ENCODE peak calls at places on chromosomes 2 and 18, in five cellular contexts. W is epithelial cell of prostate, Y is GM23338, A is amniotic epithelial cell, Z is G401. G is an unnamed sample.

GRCh38 chr2:109607766-109608165 is 6.0 kb downstream of the SEPTIN10 start:
- DNase-seq in W (no peak), Y (no peak), A (no peak), Z (no peak), G (no peak)

GRCh38 chr18:35993013-35993412 is 20.5 kb downstream of the RMP24 start:
- DNase-seq in W (no peak), Y (no peak), A (no peak), Z (no peak), G (no peak)

GRCh38 chr2:16546128-16546754 is 119.4 kb downstream of the CYRIA start:
- DNase-seq in W (no peak), Y (peak; percentile 90), A (no peak), Z (no peak), G (peak; percentile 46)

GRCh38 chr2:197215988-197216979 is 94.3 kb downstream of the ANKRD44 start:
- DNase-seq in W (no peak), Y (no peak), A (no peak), Z (no peak), G (peak; percentile 6)

GRCh38 chr2:123451517-123451916 is 573.6 kb upstream of the CNTNAP5 start:
- DNase-seq in W (no peak), Y (no peak), A (no peak), Z (no peak), G (no peak)

GRCh38 chr18:45248240-45248903 is 366.9 kb upstream of the SLC14A2 start:
- DNase-seq in W (no peak), Y (no peak), A (peak; percentile 80), Z (no peak), G (peak; percentile 87)

GRCh38 chr2:43745457-43745856 is 28.4 kb upstream of the DYNC2LI1 start:
- DNase-seq in W (no peak), Y (no peak), A (peak; percentile 60), Z (no peak), G (peak; percentile 45)

GRCh38 chr18:10370716-10371115 is 83.7 kb upstream of the APCDD1 start:
- DNase-seq in W (no peak), Y (no peak), A (no peak), Z (no peak), G (no peak)

GRCh38 chr2:48328972-48329723 is 200.8 kb upstream of the STON1 start:
- DNase-seq in W (no peak), Y (no peak), A (no peak), Z (no peak), G (no peak)

GRCh38 chr2:180191352-180192124 is 184.4 kb upstream of the CWC22 start:
- DNase-seq in W (no peak), Y (no peak), A (no peak), Z (peak; percentile 60), G (peak; percentile 34)

GRCh38 chr2:234745347-234745746 is 206.5 kb upstream of the SH3BP4 start:
- DNase-seq in W (no peak), Y (peak; percentile 46), A (no peak), Z (no peak), G (no peak)

GRCh38 chr2:96065381-96065930 is 30.7 kb upstream of the GPAT2 start:
- DNase-seq in W (no peak), Y (no peak), A (no peak), Z (no peak), G (no peak)

GRCh38 chr2:6401301-6401700 is 464.4 kb downstream of the CMPK2 start:
- DNase-seq in W (no peak), Y (no peak), A (no peak), Z (no peak), G (peak; percentile 3)

GRCh38 chr2:98518106-98518505 is 73.4 kb downstream of the INPP4A start:
- DNase-seq in W (no peak), Y (peak; percentile 37), A (peak; percentile 59), Z (no peak), G (peak; percentile 64)

GRCh38 chr2:141824790-141825189 is 306.0 kb downstream of the LRP1B start:
- DNase-seq in W (no peak), Y (peak; percentile 44), A (no peak), Z (no peak), G (no peak)

GRCh38 chr18:47560693-47561092 is 309.2 kb upstream of the SKOR2 start:
- DNase-seq in W (no peak), Y (peak; percentile 64), A (no peak), Z (peak; percentile 2), G (no peak)

GRCh38 chr2:45458909-45459563 is 152.0 kb downstream of the SRBD1 start:
- DNase-seq in W (peak; percentile 41), Y (peak; percentile 50), A (peak; percentile 52), Z (no peak), G (peak; percentile 48)

G was measured in fibroblast of villous mesenchyme.